ENCODE peak calls at places on chromosomes 1 and 21, in ten cellular contexts. One of them, this sample, is unnamed.

GRCh38 chr1:246142320-246142893 is 364.7 kb downstream of the SMYD3 start:
- DNase-seq in GM12865: no peak
- DNase-seq in progenitor cell of endocrine pancreas: no peak
- DNase-seq in T follicular helper cell: no peak
- DNase-seq in activated gamma-delta T cell treated with anti-CD3 and anti-CD28 coated beads, Interleukin-2, amount 50 U/mL, for 16 hours: no peak
- DNase-seq in left colon: no peak
- DNase-seq in omental fat pad: no peak
- DNase-seq in ELF-1: no peak
- DNase-seq in EL: peak
- DNase-seq in NCI-H460: peak
- DNase-seq in this sample: peak

GRCh38 chr1:197663178-197663953 is 111.9 kb downstream of the DENND1B start:
- DNase-seq in GM12865: no peak
- DNase-seq in progenitor cell of endocrine pancreas: no peak
- DNase-seq in T follicular helper cell: no peak
- DNase-seq in activated gamma-delta T cell treated with anti-CD3 and anti-CD28 coated beads, Interleukin-2, amount 50 U/mL, for 16 hours: no peak
- DNase-seq in left colon: no peak
- DNase-seq in omental fat pad: no peak
- DNase-seq in ELF-1: peak
- DNase-seq in EL: no peak
- DNase-seq in NCI-H460: peak
- DNase-seq in this sample: no peak

GRCh38 chr1:7046891-7047290 is 261.6 kb downstream of the CAMTA1 start:
- DNase-seq in GM12865: no peak
- DNase-seq in progenitor cell of endocrine pancreas: no peak
- DNase-seq in T follicular helper cell: no peak
- DNase-seq in activated gamma-delta T cell treated with anti-CD3 and anti-CD28 coated beads, Interleukin-2, amount 50 U/mL, for 16 hours: no peak
- DNase-seq in left colon: no peak
- DNase-seq in omental fat pad: no peak
- DNase-seq in ELF-1: no peak
- DNase-seq in EL: peak
- DNase-seq in NCI-H460: no peak
- DNase-seq in this sample: no peak

GRCh38 chr1:94716966-94717365 is 103.2 kb upstream of the SLC44A3 start:
- DNase-seq in GM12865: no peak
- DNase-seq in progenitor cell of endocrine pancreas: no peak
- DNase-seq in T follicular helper cell: no peak
- DNase-seq in activated gamma-delta T cell treated with anti-CD3 and anti-CD28 coated beads, Interleukin-2, amount 50 U/mL, for 16 hours: no peak
- DNase-seq in left colon: no peak
- DNase-seq in omental fat pad: no peak
- DNase-seq in ELF-1: no peak
- DNase-seq in EL: no peak
- DNase-seq in NCI-H460: no peak
- DNase-seq in this sample: no peak

GRCh38 chr21:26077523-26077922 is 93.0 kb downstream of the APP start:
- DNase-seq in GM12865: no peak
- DNase-seq in progenitor cell of endocrine pancreas: no peak
- DNase-seq in T follicular helper cell: no peak
- DNase-seq in activated gamma-delta T cell treated with anti-CD3 and anti-CD28 coated beads, Interleukin-2, amount 50 U/mL, for 16 hours: no peak
- DNase-seq in left colon: no peak
- DNase-seq in omental fat pad: no peak
- DNase-seq in ELF-1: no peak
- DNase-seq in EL: no peak
- DNase-seq in NCI-H460: no peak
- DNase-seq in this sample: no peak

GRCh38 chr1:8938232-8939117 is 7.2 kb upstream of the CA6 start:
- DNase-seq in GM12865: no peak
- DNase-seq in progenitor cell of endocrine pancreas: no peak
- DNase-seq in T follicular helper cell: no peak
- DNase-seq in activated gamma-delta T cell treated with anti-CD3 and anti-CD28 coated beads, Interleukin-2, amount 50 U/mL, for 16 hours: no peak
- DNase-seq in left colon: no peak
- DNase-seq in omental fat pad: no peak
- DNase-seq in ELF-1: no peak
- DNase-seq in EL: no peak
- DNase-seq in NCI-H460: no peak
- DNase-seq in this sample: no peak

GRCh38 chr1:20604678-20605077 is 15.8 kb downstream of the CDA start:
- DNase-seq in GM12865: no peak
- DNase-seq in progenitor cell of endocrine pancreas: no peak
- DNase-seq in T follicular helper cell: no peak
- DNase-seq in activated gamma-delta T cell treated with anti-CD3 and anti-CD28 coated beads, Interleukin-2, amount 50 U/mL, for 16 hours: no peak
- DNase-seq in left colon: peak
- DNase-seq in omental fat pad: no peak
- DNase-seq in ELF-1: no peak
- DNase-seq in EL: peak
- DNase-seq in NCI-H460: no peak
- DNase-seq in this sample: no peak

GRCh38 chr1:18877282-18877681 is 17.8 kb upstream of the TAS1R2 start:
- DNase-seq in GM12865: no peak
- DNase-seq in progenitor cell of endocrine pancreas: no peak
- DNase-seq in T follicular helper cell: no peak
- DNase-seq in activated gamma-delta T cell treated with anti-CD3 and anti-CD28 coated beads, Interleukin-2, amount 50 U/mL, for 16 hours: no peak
- DNase-seq in left colon: no peak
- DNase-seq in omental fat pad: no peak
- DNase-seq in ELF-1: no peak
- DNase-seq in EL: no peak
- DNase-seq in NCI-H460: no peak
- DNase-seq in this sample: no peak